ENCODE peak calls at places on chromosomes 2 and 18, in nine cellular contexts. R, M, S, I, Q, H, F, C and N are unnamed samples.

GRCh38 chr2:231644426-231644825 is 51.8 kb downstream of the TEX44 start:
- DNase-seq in R (no peak), M (no peak), S (no peak), I (no peak), Q (no peak), H (no peak), F (no peak), C (peak), N (no peak)

GRCh38 chr2:97645112-97645699 is 656 bp upstream of the COX5B start:
- DNase-seq in R (peak), M (no peak), S (peak), I (no peak), Q (no peak), H (no peak), F (no peak), C (no peak), N (no peak)

GRCh38 chr2:109674894-109675534 is 60.9 kb downstream of the SOWAHC start:
- DNase-seq in R (no peak), M (no peak), S (no peak), I (no peak), Q (no peak), H (no peak), F (no peak), C (peak), N (no peak)

GRCh38 chr2:99242151-99242550 is 13.3 kb downstream of the LYG2 start:
- DNase-seq in R (no peak), M (no peak), S (no peak), I (no peak), Q (no peak), H (no peak), F (no peak), C (no peak), N (peak)

GRCh38 chr2:148978736-148979135 is 59.8 kb upstream of the LYPD6B start:
- DNase-seq in R (no peak), M (no peak), S (no peak), I (no peak), Q (no peak), H (no peak), F (no peak), C (no peak), N (no peak)

GRCh38 chr2:200862532-200863000 is 1.9 kb downstream of the CLK1 start:
- DNase-seq in R (peak), M (no peak), S (peak), I (peak), Q (no peak), H (peak), F (peak), C (no peak), N (peak)

GRCh38 chr18:48766025-48766424 is 184.7 kb downstream of the SMAD7 start:
- DNase-seq in R (no peak), M (no peak), S (no peak), I (no peak), Q (no peak), H (no peak), F (no peak), C (no peak), N (no peak)

GRCh38 chr2:209638346-209638745 is 133.3 kb upstream of the UNC80 start:
- DNase-seq in R (no peak), M (no peak), S (no peak), I (no peak), Q (no peak), H (no peak), F (no peak), C (no peak), N (peak)

GRCh38 chr2:152115952-152116351 is 17.1 kb upstream of the CACNB4 start:
- DNase-seq in R (no peak), M (no peak), S (peak), I (no peak), Q (no peak), H (no peak), F (no peak), C (no peak), N (no peak)

GRCh38 chr18:76678248-76678647 is 144.1 kb upstream of the ZNF236 start:
- DNase-seq in R (no peak), M (no peak), S (no peak), I (no peak), Q (no peak), H (no peak), F (no peak), C (no peak), N (no peak)

GRCh38 chr2:147860009-147860408 is 15.2 kb downstream of the ACVR2A start:
- DNase-seq in R (peak), M (no peak), S (no peak), I (no peak), Q (no peak), H (no peak), F (no peak), C (no peak), N (no peak)

GRCh38 chr18:72868666-72869661 is 1.2 kb upstream of the NETO1 start:
- DNase-seq in R (no peak), M (no peak), S (no peak), I (no peak), Q (no peak), H (peak), F (no peak), C (no peak), N (no peak)

GRCh38 chr18:23994361-23994902 is 20.1 kb upstream of the TTC39C start:
- DNase-seq in R (peak), M (no peak), S (peak), I (peak), Q (peak), H (peak), F (peak), C (no peak), N (peak)

GRCh38 chr18:28078849-28079248 is 98.1 kb downstream of the CDH2 start:
- DNase-seq in R (no peak), M (no peak), S (no peak), I (no peak), Q (no peak), H (no peak), F (no peak), C (no peak), N (no peak)

GRCh38 chr2:10919776-10920606 is 8.3 kb downstream of the KCNF1 start:
- DNase-seq in R (peak), M (no peak), S (no peak), I (no peak), Q (no peak), H (no peak), F (no peak), C (no peak), N (no peak)

GRCh38 chr2:225556461-225556860 is 157.0 kb downstream of the NYAP2 start:
- DNase-seq in R (no peak), M (no peak), S (no peak), I (peak), Q (no peak), H (no peak), F (no peak), C (no peak), N (no peak)

GRCh38 chr2:230793573-230794359 is 71.0 kb upstream of the ITM2C start:
- DNase-seq in R (no peak), M (peak), S (peak), I (peak), Q (peak), H (peak), F (peak), C (peak), N (peak)

GRCh38 chr2:234952270-234953115 is 676 bp downstream of the SH3BP4 start:
- DNase-seq in R (peak), M (no peak), S (no peak), I (peak), Q (no peak), H (no peak), F (no peak), C (peak), N (no peak)

GRCh38 chr2:26847663-26848335 is at the start of gene DPYSL5:
- DNase-seq in R (peak), M (no peak), S (peak), I (peak), Q (no peak), H (no peak), F (no peak), C (no peak), N (no peak)

GRCh38 chr18:78969574-78970315 is 9.9 kb upstream of the SALL3 start:
- DNase-seq in R (no peak), M (no peak), S (no peak), I (no peak), Q (no peak), H (no peak), F (no peak), C (no peak), N (no peak)

GRCh38 chr2:197706839-197707207 is 1.7 kb downstream of the MARS2 start:
- DNase-seq in R (no peak), M (no peak), S (no peak), I (no peak), Q (no peak), H (no peak), F (no peak), C (no peak), N (no peak)

GRCh38 chr18:75173758-75174157 is 35.2 kb downstream of the PTGR3 start:
- DNase-seq in R (no peak), M (no peak), S (no peak), I (no peak), Q (no peak), H (no peak), F (no peak), C (no peak), N (no peak)